ENCODE peak calls at places on chromosomes 7 and 10, in five cellular contexts. O, R, G, S and Q are unnamed samples.

GRCh38 chr10:12063483-12063818 is 5.3 kb upstream of the DHTKD1 start:
- DNase-seq in O (no peak), R (no peak), G (no peak), S (no peak), Q (no peak)

GRCh38 chr10:33333260-33334169 is 952 bp downstream of the NRP1 start:
- DNase-seq in O (no peak), R (peak), G (peak), S (peak), Q (peak)

GRCh38 chr10:96719205-96719604 is 1.1 kb downstream of the PIK3AP1 start:
- DNase-seq in O (no peak), R (no peak), G (no peak), S (no peak), Q (no peak)

GRCh38 chr10:22133640-22134624 is 83.9 kb downstream of the EBLN1 start:
- DNase-seq in O (no peak), R (peak), G (no peak), S (no peak), Q (no peak)

GRCh38 chr7:44401692-44402091 is 76.3 kb upstream of the CAMK2B start:
- DNase-seq in O (no peak), R (no peak), G (no peak), S (no peak), Q (no peak)

GRCh38 chr10:99531026-99531695 is 1.6 kb upstream of the NKX2-3 start:
- DNase-seq in O (no peak), R (peak), G (no peak), S (no peak), Q (no peak)

GRCh38 chr7:29987821-29988317 is 1.7 kb downstream of the SCRN1 start:
- DNase-seq in O (no peak), R (peak), G (no peak), S (peak), Q (no peak)

GRCh38 chr7:6164491-6164890 is 107.9 kb downstream of the CYTH3 start:
- DNase-seq in O (no peak), R (no peak), G (no peak), S (no peak), Q (no peak)

GRCh38 chr10:97031459-97031858 is 154.3 kb downstream of the SLIT1 start:
- DNase-seq in O (no peak), R (no peak), G (no peak), S (no peak), Q (no peak)

GRCh38 chr10:85280014-85280413 is 951.6 kb downstream of the CCSER2 start:
- DNase-seq in O (no peak), R (no peak), G (no peak), S (no peak), Q (no peak)

GRCh38 chr10:1128649-1129048 is 72.5 kb downstream of the WDR37 start:
- DNase-seq in O (no peak), R (no peak), G (no peak), S (no peak), Q (no peak)

GRCh38 chr10:119651514-119652327 is 541 bp downstream of the BAG3 start:
- DNase-seq in O (peak), R (peak), G (peak), S (no peak), Q (peak)

GRCh38 chr10:118470470-118470869 is 125.0 kb downstream of the PRLHR start:
- DNase-seq in O (no peak), R (no peak), G (no peak), S (no peak), Q (no peak)

GRCh38 chr10:19811517-19811916 is 4.7 kb upstream of the PLXDC2 start:
- DNase-seq in O (no peak), R (no peak), G (no peak), S (no peak), Q (no peak)

GRCh38 chr10:26235761-26236160 is 19.2 kb downstream of the GAD2 start:
- DNase-seq in O (no peak), R (no peak), G (no peak), S (no peak), Q (no peak)

GRCh38 chr7:107725138-107725740 is 18.7 kb upstream of the CBLL1 start:
- DNase-seq in O (peak), R (peak), G (peak), S (peak), Q (peak)